ENCODE peak calls at places on chromosomes 16 and 17, in five cellular contexts. K is CD4-positive, CD25-positive, alpha-beta regulatory T cell; M is CD8-positive, alpha-beta T cell; Z is psoas muscle; E is gastrocnemius medialis. A is an unnamed sample.
A peak's percentile ranks its signal among the peaks of the same experiment; 100 is the strongest.

GRCh38 chr17:4220655-4221054 is 43.1 kb downstream of the ANKFY1 start:
- DNase-seq in E (peak; percentile 45), Z (no peak), K (no peak), M (no peak), A (no peak)

GRCh38 chr17:18182190-18182977 is 1.2 kb upstream of the ALKBH5 start:
- DNase-seq in K (no peak), M (no peak), E (peak; percentile 30), Z (peak; percentile 61), A (peak; percentile 38)

GRCh38 chr17:59439711-59440110 is 108.3 kb downstream of the YPEL2 start:
- DNase-seq in M (no peak), E (no peak), K (no peak), Z (no peak), A (no peak)

GRCh38 chr17:83200231-83200699 is 120.9 kb downstream of the METRNL start:
- DNase-seq in M (peak; percentile 48), E (peak; percentile 70), Z (peak; percentile 87), K (peak; percentile 24), A (peak; percentile 75)

GRCh38 chr17:73251871-73252270 is 9.8 kb downstream of the CPSF4L start:
- DNase-seq in K (no peak), Z (no peak), E (no peak), M (no peak), A (no peak)

GRCh38 chr17:7383742-7384488 is 3.0 kb downstream of the TNK1 start:
- DNase-seq in K (peak; percentile 90), M (peak; percentile 66), E (no peak), Z (peak; percentile 60), A (peak; percentile 55)

GRCh38 chr17:18267927-18268711 is 7.7 kb downstream of the MIEF2 start:
- DNase-seq in K (no peak), M (no peak), Z (no peak), E (no peak), A (no peak)

GRCh38 chr16:47774661-47775060 is 313.5 kb downstream of the PHKB start:
- DNase-seq in K (no peak), Z (no peak), M (no peak), E (no peak), A (no peak)

GRCh38 chr16:24717411-24717810 is 12.0 kb upstream of the TNRC6A start:
- DNase-seq in Z (no peak), E (no peak), K (no peak), M (no peak), A (no peak)

GRCh38 chr17:17186551-17187505 is 19.3 kb downstream of the PLD6 start:
- DNase-seq in K (no peak), M (no peak), Z (no peak), E (no peak), A (no peak)

GRCh38 chr17:16121915-16122314 is 93.4 kb downstream of the NCOR1 start:
- DNase-seq in M (no peak), K (no peak), E (no peak), Z (no peak), A (no peak)

GRCh38 chr17:73156887-73157870 is 7.6 kb upstream of the SSTR2 start:
- DNase-seq in Z (no peak), K (no peak), M (no peak), E (no peak), A (no peak)

GRCh38 chr16:86519649-86520316 is 9.5 kb downstream of the FOXF1 start:
- DNase-seq in K (peak; percentile 40), E (no peak), Z (peak; percentile 81), M (peak; percentile 40), A (peak; percentile 66)

GRCh38 chr16:81511371-81511770 is 66.8 kb downstream of the CMIP start:
- DNase-seq in Z (no peak), M (no peak), K (no peak), E (no peak), A (no peak)

GRCh38 chr17:55728833-55729232 is 6.2 kb upstream of the TMEM100 start:
- DNase-seq in Z (no peak), M (no peak), E (no peak), K (no peak), A (no peak)

GRCh38 chr17:27663862-27664605 is 33.0 kb downstream of the LGALS9 start:
- DNase-seq in Z (no peak), K (no peak), M (no peak), E (no peak), A (no peak)

GRCh38 chr17:75661531-75661930 is 5.4 kb downstream of the RECQL5 start:
- DNase-seq in K (no peak), Z (no peak), E (no peak), M (no peak), A (no peak)

GRCh38 chr17:18187816-18188761 is 4.5 kb downstream of the ALKBH5 start:
- DNase-seq in Z (no peak), E (no peak), M (no peak), K (no peak), A (peak; percentile 30)

GRCh38 chr17:16945513-16946201 is 26.3 kb downstream of the TNFRSF13B start:
- DNase-seq in K (no peak), M (no peak), Z (peak; percentile 24), E (no peak), A (no peak)

GRCh38 chr17:5381542-5381941 is 37.9 kb downstream of the NUP88 start:
- DNase-seq in K (no peak), M (no peak), E (no peak), Z (no peak), A (no peak)

GRCh38 chr16:80806957-80807356 is 2.6 kb upstream of the CDYL2 start:
- DNase-seq in Z (no peak), K (peak; percentile 90), M (peak; percentile 24), E (no peak), A (no peak)

GRCh38 chr16:2151188-2152091 is 3.0 kb downstream of the RAB26 start:
- DNase-seq in E (no peak), Z (no peak), K (no peak), M (no peak), A (no peak)

GRCh38 chr16:57316390-57317017 is 32.0 kb upstream of the PLLP start:
- DNase-seq in E (no peak), M (no peak), Z (no peak), K (no peak), A (no peak)

GRCh38 chr16:66440970-66441369 is 13.9 kb downstream of the BEAN1 start:
- DNase-seq in Z (no peak), M (no peak), E (no peak), K (no peak), A (no peak)

GRCh38 chr16:11674818-11675560 is 6.7 kb downstream of the SNN start:
- DNase-seq in E (peak; percentile 78), M (no peak), K (no peak), Z (peak; percentile 69), A (no peak)

GRCh38 chr16:14070555-14070876 is 603 bp upstream of the MRTFB start:
- DNase-seq in Z (no peak), K (peak; percentile 6), E (no peak), M (no peak), A (no peak)

GRCh38 chr17:76451480-76451879 is 1.5 kb downstream of the UBE2O start:
- DNase-seq in E (no peak), K (no peak), Z (no peak), M (no peak), A (no peak)

GRCh38 chr16:87790278-87791023 is 24.7 kb upstream of the KLHDC4 start:
- DNase-seq in K (no peak), E (peak; percentile 74), M (no peak), Z (peak; percentile 78), A (peak; percentile 46)

GRCh38 chr16:80618862-80619648 is 78.3 kb downstream of the DYNLRB2 start:
- DNase-seq in E (no peak), M (no peak), K (no peak), Z (no peak), A (no peak)

GRCh38 chr17:47072881-47073280 is 93.8 kb upstream of the RPRML start:
- DNase-seq in K (no peak), E (no peak), M (no peak), Z (no peak), A (no peak)

GRCh38 chr16:2584742-2585650 is 47.2 kb downstream of the PDPK1 start:
- DNase-seq in M (no peak), Z (peak; percentile 91), E (peak; percentile 91), K (no peak), A (peak; percentile 53)

DNA sequence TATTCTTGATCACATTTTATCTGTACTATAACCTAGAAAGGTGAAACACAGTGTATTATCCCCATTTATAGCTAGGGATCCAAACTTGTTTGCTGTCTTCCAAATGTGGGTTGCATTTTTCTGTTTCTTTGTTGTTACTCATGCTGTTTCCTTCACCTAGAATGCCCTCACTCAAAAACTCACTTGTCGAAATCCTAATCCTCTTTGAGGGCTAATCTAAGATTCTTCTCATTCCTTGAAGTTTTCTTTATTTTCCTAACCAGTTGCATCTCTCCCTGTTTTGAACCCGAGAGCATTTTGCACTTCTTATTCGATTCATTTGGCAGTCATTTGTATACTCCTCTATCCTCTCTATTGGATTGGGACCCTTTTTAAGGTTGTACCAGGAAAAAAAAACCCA is 9.6 kb downstream of the CALCOCO2 start:
- DNase-seq in K (no peak), M (no peak), Z (no peak), E (no peak), A (no peak)
- H3K27me3 ChIP-seq in K (no peaks in the 10 kb centered on the region), M (no peaks in the 10 kb centered on the region), Z (no peaks in the 10 kb centered on the region), E (no peaks in the 10 kb centered on the region), A (no peaks in the 10 kb centered on the region)

GRCh38 chr17:13044713-13045112 is 26.9 kb upstream of the ELAC2 start:
- DNase-seq in Z (no peak), K (no peak), E (no peak), M (no peak), A (no peak)
- H3K27me3 ChIP-seq in Z (peaks cover 8% of the 10 kb centered on the region), K (peaks cover 7% of the 10 kb centered on the region), E (peaks cover 3% of the 10 kb centered on the region), M (no peaks in the 10 kb centered on the region), A (peaks cover 4% of the 10 kb centered on the region)

DNA sequence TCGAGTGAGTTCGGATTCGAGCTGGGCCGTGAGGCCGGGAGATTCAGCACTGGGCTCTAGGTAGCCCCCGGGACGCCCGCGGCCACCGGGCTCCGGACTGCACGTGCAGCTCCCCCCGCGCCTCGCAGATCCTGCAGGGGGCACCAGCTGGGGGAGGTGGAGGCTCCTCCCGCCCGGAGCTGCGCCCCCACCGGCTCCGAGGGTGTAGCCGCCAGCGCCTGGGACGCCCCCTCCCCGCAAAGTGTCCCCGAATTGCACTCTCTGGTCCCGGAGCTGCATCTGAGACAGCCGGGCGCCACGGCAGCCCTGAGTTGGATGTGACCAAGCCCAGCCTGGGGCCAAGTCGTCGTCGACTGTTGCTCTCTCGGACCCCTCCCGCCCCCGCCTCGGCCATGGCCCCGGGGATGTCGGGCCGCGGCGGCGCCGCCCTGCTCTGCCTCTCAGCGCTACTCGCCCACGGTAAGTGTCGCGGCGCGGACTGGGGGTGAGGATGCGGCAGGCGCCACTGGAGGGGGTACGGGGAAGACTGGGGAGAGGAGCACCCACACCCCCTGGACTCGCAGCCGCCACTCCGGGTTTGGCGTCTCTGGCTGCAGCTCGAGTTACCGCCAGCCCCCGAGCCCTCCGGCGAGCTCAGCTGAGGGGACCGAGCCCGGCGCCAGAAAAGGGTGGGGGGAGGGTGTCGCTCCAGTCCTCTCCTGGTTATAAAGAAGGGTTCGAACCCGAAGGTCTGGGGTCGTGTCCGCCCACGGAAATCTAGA is 1.5 kb downstream of the TMEM132E start:
- DNase-seq in K (no peak), M (no peak), E (no peak), Z (no peak), A (no peak)
- H3K27me3 ChIP-seq in K (peaks cover 33% of the 10 kb centered on the region), M (peaks cover 34% of the 10 kb centered on the region), E (peaks cover 73% of the 10 kb centered on the region), Z (peaks cover 98% of the 10 kb centered on the region), A (peaks cover 99% of the 10 kb centered on the region)

GRCh38 chr16:175145-175949 is 1.1 kb upstream of the HBA1 start:
- DNase-seq in E (no peak), Z (no peak), K (no peak), M (no peak), A (no peak)

GRCh38 chr16:180101-180920 is at the start of gene HBQ1:
- DNase-seq in E (no peak), K (peak; percentile 13), M (peak; percentile 23), Z (no peak), A (no peak)

GRCh38 chr16:177981-178676 is 1.6 kb downstream of the HBA1 start:
- DNase-seq in M (no peak), Z (no peak), K (no peak), E (no peak), A (no peak)

GRCh38 chr16:179431-179830 is 828 bp upstream of the HBQ1 start:
- DNase-seq in K (no peak), M (no peak), E (no peak), Z (no peak), A (no peak)

GRCh38 chr16:177394-177822 is 928 bp downstream of the HBA1 start:
- DNase-seq in E (no peak), K (no peak), Z (no peak), M (no peak), A (no peak)
- H3K27me3 ChIP-seq in E (peaks cover 57% of the 10 kb centered on the region), K (peaks cover 23% of the 10 kb centered on the region), Z (peaks cover 67% of the 10 kb centered on the region), M (peaks cover 23% of the 10 kb centered on the region), A (peaks cover 55% of the 10 kb centered on the region)